ENCODE peak calls at places on chromosomes 5 and 9, in eight cellular contexts. W is heart left ventricle, V is kidney tubule cell, T is GM13977, K is PC-3, E is left lobe of liver, C is fibroblast of pulmonary artery, J is IMR-90. O is an unnamed sample.

GRCh38 chr9:2415326-2415725 is 206.3 kb upstream of the VLDLR start:
- DNase-seq in W (no peak), V (no peak), T (no peak), K (no peak), E (no peak), C (no peak), J (no peak), O (no peak)

GRCh38 chr9:103444157-103444556 is 449.0 kb downstream of the CYLC2 start:
- DNase-seq in W (no peak), V (no peak), T (no peak), K (no peak), E (no peak), C (peak; percentile 21), J (no peak), O (no peak)

GRCh38 chr9:33124716-33125378 is 42.3 kb downstream of the B4GALT1 start:
- DNase-seq in W (no peak), V (no peak), T (peak; percentile 58), K (no peak), E (no peak), C (no peak), J (no peak), O (no peak)

GRCh38 chr9:26744362-26744965 is 148.1 kb downstream of the CAAP1 start:
- DNase-seq in W (no peak), V (peak; percentile 56), T (no peak), K (peak; percentile 38), E (no peak), C (peak; percentile 50), J (peak; percentile 38), O (no peak)

GRCh38 chr5:6804766-6805165 is 91.5 kb downstream of the TENT4A start:
- DNase-seq in W (no peak), V (peak; percentile 63), T (no peak), K (no peak), E (no peak), C (peak; percentile 23), J (peak; percentile 33), O (no peak)

GRCh38 chr9:126367139-126367538 is 40.5 kb downstream of the MVB12B start:
- DNase-seq in W (no peak), V (no peak), T (no peak), K (no peak), E (no peak), C (no peak), J (no peak), O (no peak)

GRCh38 chr9:110767559-110768063 is 99.0 kb downstream of the MUSK start:
- DNase-seq in W (peak; percentile 43), V (no peak), T (no peak), K (no peak), E (no peak), C (peak; percentile 96), J (peak; percentile 51), O (no peak)

GRCh38 chr5:138686668-138687067 is 66.6 kb upstream of the CTNNA1 start:
- DNase-seq in W (no peak), V (peak; percentile 66), T (no peak), K (no peak), E (no peak), C (peak; percentile 60), J (peak; percentile 51), O (no peak)

GRCh38 chr5:121919091-121919490 is 42.7 kb upstream of the SRFBP1 start:
- DNase-seq in W (no peak), V (no peak), T (no peak), K (no peak), E (no peak), C (no peak), J (no peak), O (no peak)

GRCh38 chr5:93100976-93101375 is 480.0 kb downstream of the NR2F1-AS1 start:
- DNase-seq in W (no peak), V (peak; percentile 44), T (no peak), K (no peak), E (no peak), C (peak; percentile 45), J (no peak), O (no peak)

GRCh38 chr5:129096382-129096991 is 1.9 kb downstream of the ISOC1 start:
- DNase-seq in W (no peak), V (peak; percentile 21), T (no peak), K (peak; percentile 31), E (no peak), C (peak; percentile 39), J (no peak), O (no peak)

GRCh38 chr5:161009194-161009593 is 157.2 kb upstream of the ATP10B start:
- DNase-seq in W (no peak), V (no peak), T (no peak), K (no peak), E (no peak), C (no peak), J (no peak), O (no peak)

GRCh38 chr5:6410421-6410820 is 32.1 kb upstream of the MED10 start:
- DNase-seq in W (no peak), V (no peak), T (no peak), K (no peak), E (no peak), C (no peak), J (no peak), O (no peak)

GRCh38 chr9:7374966-7375650 is 424.5 kb downstream of the DMAC1 start:
- DNase-seq in W (no peak), V (peak; percentile 52), T (no peak), K (peak; percentile 16), E (no peak), C (no peak), J (no peak), O (no peak)

GRCh38 chr5:141878186-141878770 is at the start of gene PCDH1:
- DNase-seq in W (peak; percentile 63), V (peak; percentile 45), T (no peak), K (peak; percentile 43), E (peak; percentile 62), C (peak; percentile 27), J (peak; percentile 14), O (no peak)